ENCODE peak calls at places on chromosomes 11 and 22, in eight cellular contexts. B is WTC11, I is GM10248, R is fibroblast of pulmonary artery, F is head of caudate nucleus, S is HEK293T, H is brain microvascular endothelial cell, Z is ureter. U is an unnamed sample.

GRCh38 chr22:25351631-25352293 is 132.3 kb downstream of the CRYBB2 start:
- DNase-seq in B (no peak), I (no peak), R (no peak), F (no peak), S (no peak), H (no peak), Z (no peak), U (no peak)

GRCh38 chr11:67303132-67303988 is at the start of gene SSH3:
- DNase-seq in B (peak), I (peak), R (peak), F (peak), S (peak), H (no peak), Z (peak), U (peak)

GRCh38 chr11:123061403-123062157 is at the start of gene HSPA8:
- DNase-seq in B (no peak), I (no peak), R (peak), F (peak), S (no peak), H (peak), Z (peak), U (peak)

GRCh38 chr22:46447906-46448669 is 89.3 kb downstream of the CELSR1 start:
- DNase-seq in B (no peak), I (no peak), R (no peak), F (no peak), S (no peak), H (no peak), Z (no peak), U (no peak)

GRCh38 chr22:17121235-17122195 is at the start of gene TMEM121B:
- DNase-seq in B (peak), I (no peak), R (peak), F (peak), S (peak), H (peak), Z (peak), U (peak)

GRCh38 chr11:84106560-84106959 is 820.4 kb upstream of the CCDC90B start:
- DNase-seq in B (no peak), I (no peak), R (no peak), F (no peak), S (no peak), H (no peak), Z (no peak), U (no peak)

GRCh38 chr11:26780686-26781085 is 58.8 kb upstream of the SLC5A12 start:
- DNase-seq in B (no peak), I (no peak), R (no peak), F (no peak), S (no peak), H (peak), Z (no peak), U (no peak)

GRCh38 chr11:33801821-33802413 is 27.6 kb upstream of the FBXO3 start:
- DNase-seq in B (no peak), I (no peak), R (no peak), F (no peak), S (peak), H (no peak), Z (no peak), U (no peak)

GRCh38 chr11:134052988-134053945 is 15.6 kb upstream of the JAM3 start:
- DNase-seq in B (no peak), I (no peak), R (no peak), F (no peak), S (no peak), H (no peak), Z (no peak), U (no peak)

GRCh38 chr11:11152877-11153276 is 200.2 kb downstream of the CSNK2A3 start:
- DNase-seq in B (no peak), I (no peak), R (no peak), F (no peak), S (no peak), H (no peak), Z (no peak), U (no peak)

GRCh38 chr11:105577645-105578044 is 32.2 kb upstream of the GRIA4 start:
- DNase-seq in B (no peak), I (no peak), R (peak), F (no peak), S (peak), H (peak), Z (no peak), U (no peak)

GRCh38 chr11:122773781-122774266 is 64.5 kb upstream of the CRTAM start:
- DNase-seq in B (no peak), I (no peak), R (no peak), F (no peak), S (no peak), H (no peak), Z (no peak), U (no peak)

GRCh38 chr22:27881404-27881803 is 37.7 kb downstream of the PITPNB start:
- DNase-seq in B (no peak), I (no peak), R (peak), F (peak), S (no peak), H (no peak), Z (peak), U (peak)

GRCh38 chr11:94938399-94939055 is 34.8 kb downstream of the CWC15 start:
- DNase-seq in B (no peak), I (no peak), R (peak), F (no peak), S (peak), H (peak), Z (peak), U (peak)

GRCh38 chr11:92240946-92241345 is 16.3 kb downstream of the FAT3 start:
- DNase-seq in B (no peak), I (no peak), R (no peak), F (no peak), S (no peak), H (no peak), Z (no peak), U (no peak)

GRCh38 chr11:72989727-72990126 is 152.4 kb downstream of the FCHSD2 start:
- DNase-seq in B (no peak), I (no peak), R (peak), F (no peak), S (no peak), H (no peak), Z (no peak), U (no peak)

GRCh38 chr22:38205261-38206128 is 3.7 kb downstream of the MAFF start:
- DNase-seq in B (no peak), I (no peak), R (peak), F (peak), S (no peak), H (peak), Z (peak), U (no peak)

GRCh38 chr11:111923351-111923788 is 4.7 kb downstream of the C11orf52 start:
- DNase-seq in B (no peak), I (no peak), R (peak), F (no peak), S (no peak), H (no peak), Z (no peak), U (no peak)

GRCh38 chr11:128859563-128860441 is 7.3 kb downstream of the KCNJ1 start:
- DNase-seq in B (peak), I (peak), R (peak), F (no peak), S (peak), H (peak), Z (peak), U (peak)

GRCh38 chr22:50506611-50507420 is 686 bp downstream of the LMF2 start:
- DNase-seq in B (no peak), I (no peak), R (no peak), F (no peak), S (no peak), H (no peak), Z (peak), U (no peak)

GRCh38 chr22:30649430-30650007 is 13.9 kb downstream of the SLC35E4 start:
- DNase-seq in B (no peak), I (peak), R (peak), F (peak), S (no peak), H (peak), Z (peak), U (no peak)

GRCh38 chr11:128890543-128891409 is at the start of gene KCNJ5:
- DNase-seq in B (peak), I (no peak), R (peak), F (peak), S (peak), H (no peak), Z (no peak), U (peak)

U was measured in prostate gland.